ENCODE peak calls at places on chromosome 18, in seven cellular contexts. Y is activated CD4-positive, alpha-beta T cell treated with anti-CD3 and anti-CD28 coated beads, Interleukin-2, amount 50 U/mL, for 48 hours; M is LNCaP clone FGC; F is hypothalamus; R is right cardiac atrium; W is effector memory CD4-positive, alpha-beta T cell; L is NCI-H1092. B is an unnamed sample.

GRCh38 chr18:47984991-47985390 is 54.5 kb upstream of the SMAD2 start:
- DNase-seq in F (no peak), L (no peak), Y (no peak), M (no peak), W (no peak), R (no peak), B (no peak)

GRCh38 chr18:63199743-63200241 is 119.8 kb downstream of the BCL2 start:
- DNase-seq in W (peak; percentile 17), M (no peak), F (no peak), Y (peak; percentile 38), L (no peak), R (no peak), B (no peak)

GRCh38 chr18:2651981-2652380 is 3.5 kb upstream of the SMCHD1 start:
- DNase-seq in F (no peak), Y (no peak), W (no peak), R (no peak), M (no peak), L (no peak), B (no peak)

GRCh38 chr18:12639990-12640880 is 17.7 kb downstream of the SPIRE1 start:
- DNase-seq in M (no peak), L (no peak), F (no peak), Y (no peak), W (no peak), R (no peak), B (no peak)

GRCh38 chr18:77089796-77090285 is 42.7 kb downstream of the MBP start:
- DNase-seq in L (no peak), R (no peak), M (no peak), W (no peak), F (no peak), Y (no peak), B (no peak)

GRCh38 chr18:10760986-10761385 is 235.2 kb downstream of the NAPG start:
- DNase-seq in M (no peak), W (no peak), R (no peak), L (no peak), F (no peak), Y (no peak), B (no peak)

GRCh38 chr18:833197-833596 is 21.2 kb upstream of the YES1 start:
- DNase-seq in L (no peak), Y (no peak), W (no peak), R (no peak), M (no peak), F (no peak), B (no peak)

GRCh38 chr18:13470555-13471494 is 252.3 kb downstream of the LDLRAD4 start:
- DNase-seq in L (no peak), R (peak; percentile 69), F (no peak), M (no peak), Y (no peak), W (no peak), B (peak; percentile 40)

GRCh38 chr18:48929951-48930713 is 20.6 kb downstream of the SMAD7 start:
- DNase-seq in M (no peak), Y (no peak), F (no peak), W (no peak), L (no peak), R (peak; percentile 83), B (no peak)

GRCh38 chr18:63470751-63471150 is 6.0 kb upstream of the SERPINB5 start:
- DNase-seq in R (no peak), Y (no peak), W (no peak), M (no peak), L (no peak), F (no peak), B (no peak)

GRCh38 chr18:24818069-24818395 is 357.6 kb downstream of the HRH4 start:
- DNase-seq in Y (no peak), R (no peak), F (no peak), W (no peak), M (no peak), L (no peak), B (no peak)

GRCh38 chr18:36402765-36403396 is 105.4 kb downstream of the FHOD3 start:
- DNase-seq in M (no peak), L (no peak), W (no peak), F (no peak), R (peak; percentile 84), Y (no peak), B (no peak)

GRCh38 chr18:58375051-58375450 is 253.8 kb downstream of the ALPK2 start:
- DNase-seq in L (no peak), M (no peak), Y (no peak), R (no peak), W (no peak), F (no peak), B (no peak)